ENCODE peak calls at places on chromosomes 6 and 20, in four cellular contexts. Q, G, Z and J are unnamed samples.

GRCh38 chr6:106765496-106765895 is 136.1 kb downstream of the QRSL1 start:
- DNase-seq in Q (no peak), G (no peak), Z (no peak), J (no peak)

GRCh38 chr20:45822863-45823262 is 4.2 kb downstream of the TNNC2 start:
- DNase-seq in Q (peak), G (peak), Z (no peak), J (peak)

GRCh38 chr6:18053071-18053475 is 65.6 kb upstream of the KIF13A start:
- DNase-seq in Q (no peak), G (no peak), Z (no peak), J (no peak)

GRCh38 chr20:52209154-52209571 is 17.6 kb upstream of the ZFP64 start:
- DNase-seq in Q (no peak), G (no peak), Z (no peak), J (no peak)

GRCh38 chr6:108737594-108738546 is 110.4 kb upstream of the ARMC2 start:
- DNase-seq in Q (peak), G (no peak), Z (peak), J (no peak)

GRCh38 chr6:105890521-105891244 is 195.5 kb upstream of the PRDM1 start:
- DNase-seq in Q (peak), G (no peak), Z (no peak), J (no peak)

GRCh38 chr20:58466729-58467571 is 48.2 kb downstream of the APCDD1L start:
- DNase-seq in Q (no peak), G (peak), Z (no peak), J (no peak)

GRCh38 chr20:63457737-63458136 is 14.7 kb downstream of the KCNQ2 start:
- DNase-seq in Q (peak), G (no peak), Z (no peak), J (no peak)

GRCh38 chr6:134903448-134903847 is 46.5 kb downstream of the ALDH8A1 start:
- DNase-seq in Q (no peak), G (no peak), Z (no peak), J (no peak)

GRCh38 chr6:170088349-170088951 is 202.4 kb downstream of the DLL1 start:
- DNase-seq in Q (no peak), G (peak), Z (no peak), J (peak)

GRCh38 chr6:108383967-108384366 is 89.1 kb downstream of the AFG1L start:
- DNase-seq in Q (peak), G (no peak), Z (no peak), J (no peak)

GRCh38 chr6:18742406-18742805 is 355.3 kb downstream of the RNF144B start:
- DNase-seq in Q (peak), G (no peak), Z (peak), J (no peak)

GRCh38 chr6:43668151-43669028 is 19.2 kb downstream of the MRPS18A start:
- DNase-seq in Q (peak), G (peak), Z (peak), J (peak)

GRCh38 chr6:26307830-26308229 is 57.2 kb upstream of the BTN3A2 start:
- DNase-seq in Q (peak), G (no peak), Z (no peak), J (no peak)

GRCh38 chr6:28757429-28758045 is 166.2 kb downstream of the TRIM27 start:
- DNase-seq in Q (no peak), G (no peak), Z (no peak), J (no peak)

GRCh38 chr6:14222956-14223355 is 105.4 kb downstream of the CD83 start:
- DNase-seq in Q (no peak), G (no peak), Z (no peak), J (no peak)

GRCh38 chr6:18327621-18328548 is 59.3 kb upstream of the RNF144B start:
- DNase-seq in Q (no peak), G (peak), Z (no peak), J (no peak)

GRCh38 chr6:149756261-149756636 is 6.7 kb downstream of the PCMT1 start:
- DNase-seq in Q (no peak), G (no peak), Z (no peak), J (no peak)

GRCh38 chr6:116154887-116155286 is 29.0 kb upstream of the COL10A1 start:
- DNase-seq in Q (no peak), G (no peak), Z (no peak), J (no peak)

GRCh38 chr6:31063906-31064435 is 48.4 kb downstream of the C6orf15 start:
- DNase-seq in Q (no peak), G (no peak), Z (no peak), J (no peak)

GRCh38 chr6:64294034-64294433 is 658.4 kb downstream of the PHF3 start:
- DNase-seq in Q (peak), G (no peak), Z (no peak), J (no peak)

GRCh38 chr20:59813948-59814834 is 119.2 kb downstream of the SYCP2 start:
- DNase-seq in Q (no peak), G (no peak), Z (no peak), J (peak)

GRCh38 chr20:31819083-31819784 is at the start of gene MYLK2:
- DNase-seq in Q (no peak), G (no peak), Z (no peak), J (no peak)

GRCh38 chr6:156950084-156950483 is 172.9 kb downstream of the ARID1B start:
- DNase-seq in Q (no peak), G (no peak), Z (no peak), J (no peak)

GRCh38 chr6:144820270-144820669 is 535.1 kb downstream of the UTRN start:
- DNase-seq in Q (peak), G (no peak), Z (no peak), J (no peak)

GRCh38 chr6:126127662-126128061 is 141.3 kb downstream of the TRMT11 start:
- DNase-seq in Q (peak), G (no peak), Z (peak), J (no peak)
- TF ChIP-seq CTCF in Q (peak), G (no peak), Z (peak), J (no peak)

GRCh38 chr20:50389808-50390684 is 120.1 kb upstream of the PTPN1 start:
- DNase-seq in Q (no peak), G (no peak), Z (no peak), J (no peak)
- TF ChIP-seq CTCF in Q (no peak), G (no peak), Z (no peak), J (no peak)

GRCh38 chr6:2802521-2803060 is 37.4 kb downstream of the WRNIP1 start:
- DNase-seq in Q (no peak), G (no peak), Z (no peak), J (no peak)
- TF ChIP-seq CTCF in Q (no peak), G (no peak), Z (no peak), J (no peak)

GRCh38 chr20:5056801-5057599 is 55.7 kb upstream of the SLC23A2 start:
- DNase-seq in Q (peak), G (peak), Z (peak), J (no peak)
- TF ChIP-seq CTCF in Q (peak), G (peak), Z (peak), J (no peak)

GRCh38 chr20:8658103-8658502 is 410.8 kb upstream of the PLCB4 start:
- DNase-seq in Q (no peak), G (no peak), Z (no peak), J (no peak)

GRCh38 chr20:8664778-8665177 is 404.1 kb upstream of the PLCB4 start:
- DNase-seq in Q (no peak), G (no peak), Z (no peak), J (no peak)

GRCh38 chr20:8661229-8662023 is 407.5 kb upstream of the PLCB4 start:
- DNase-seq in Q (no peak), G (no peak), Z (no peak), J (no peak)

GRCh38 chr20:8663424-8663823 is 405.5 kb upstream of the PLCB4 start:
- DNase-seq in Q (no peak), G (no peak), Z (no peak), J (no peak)

GRCh38 chr20:8662433-8662954 is 406.4 kb upstream of the PLCB4 start:
- DNase-seq in Q (no peak), G (no peak), Z (no peak), J (no peak)
- TF ChIP-seq CTCF in Q (no peak), G (no peak), Z (no peak), J (no peak)

DNA sequence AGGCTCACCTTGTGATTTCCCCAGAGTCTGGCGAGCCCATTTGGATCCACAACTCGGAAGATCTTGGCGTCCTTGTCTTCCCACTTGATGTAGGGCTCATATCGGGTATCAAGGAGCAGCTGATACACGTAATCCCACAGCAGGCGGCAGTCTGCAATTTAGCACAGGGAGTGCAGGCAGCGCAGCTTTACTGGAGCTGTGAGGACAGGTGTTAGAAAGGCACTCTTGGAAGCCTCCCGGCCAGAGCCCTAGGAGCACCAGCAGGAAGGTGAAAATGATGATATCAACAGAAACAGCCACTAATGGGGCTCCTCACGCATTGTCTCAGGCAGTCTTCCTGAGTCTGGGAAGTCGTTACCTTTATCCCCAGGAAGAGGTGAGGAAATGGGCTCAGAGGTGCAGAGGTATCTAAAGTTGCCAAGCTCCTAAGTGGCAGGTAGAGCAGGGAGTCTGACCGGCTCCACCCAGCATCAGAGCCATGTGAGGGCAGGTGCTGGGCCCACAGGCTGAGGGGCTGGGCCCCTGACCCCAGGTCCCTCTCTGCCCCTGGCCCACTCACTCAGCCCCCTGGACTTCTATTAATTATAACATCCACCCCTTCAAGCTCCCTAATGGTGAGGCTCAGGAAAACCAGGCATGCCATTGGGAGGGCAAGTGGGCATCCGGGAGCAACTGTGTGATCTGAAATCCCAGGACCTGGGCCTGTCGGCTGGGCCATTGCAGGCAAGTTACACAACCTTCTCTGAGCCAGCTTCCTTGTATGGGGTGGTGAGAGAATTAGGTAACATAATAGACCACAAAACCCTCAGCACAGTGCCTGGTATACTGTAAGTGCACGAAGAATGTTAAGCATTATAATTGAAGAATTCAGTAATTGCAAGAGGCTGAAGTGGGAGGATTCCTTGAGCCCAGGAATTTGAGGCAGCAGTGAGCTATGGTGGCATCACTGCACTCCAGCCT is 18.3 kb downstream of the ETV7 start:
- DNase-seq in Q (no peak), G (no peak), Z (peak), J (no peak)
- TF ChIP-seq CTCF in Q (no peak), G (no peak), Z (no peak), J (no peak)

DNA sequence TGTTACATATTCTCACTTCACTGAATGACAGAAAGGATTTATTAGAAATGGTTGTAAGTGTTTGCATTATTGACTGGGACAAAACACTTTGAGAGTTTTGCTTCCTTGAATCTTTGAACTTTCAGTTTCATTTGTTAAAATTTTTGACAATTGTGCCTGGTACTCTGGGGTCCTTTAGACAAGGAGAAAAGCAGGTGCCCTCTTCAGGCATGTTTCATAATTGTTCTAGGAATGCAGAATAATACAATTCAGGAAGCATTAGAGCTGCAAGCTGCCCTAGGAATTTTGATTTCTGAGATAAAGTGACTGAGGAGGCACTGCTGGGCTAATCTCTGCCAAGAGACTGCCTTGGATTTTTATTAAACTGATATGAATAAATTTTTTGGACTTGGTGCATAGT is 49.7 kb downstream of the TOP1 start:
- DNase-seq in Q (peak), G (no peak), Z (peak), J (no peak)
- TF ChIP-seq CTCF in Q (peak), G (peak), Z (peak), J (peak)